ENCODE peak calls at places on chromosomes 2 and 18, in four cellular contexts. G is HepG2, W is K562, X is GM12878. M is an unnamed sample.

GRCh38 chr2:150075831-150076230 is 411.6 kb downstream of the RND3 start:
- DNase-seq in G (no peak), W (no peak), X (no peak), M (no peak)

GRCh38 chr2:62304429-62305417 is 108.8 kb downstream of the B3GNT2 start:
- DNase-seq in G (peak), W (peak), X (peak), M (peak)

GRCh38 chr2:110747522-110748488 is 15.4 kb downstream of the ACOXL start:
- DNase-seq in G (no peak), W (no peak), X (no peak), M (no peak)

GRCh38 chr2:72024451-72025175 is 123.0 kb downstream of the CYP26B1 start:
- DNase-seq in G (no peak), W (peak), X (no peak), M (no peak)

GRCh38 chr18:10304853-10305252 is 149.6 kb upstream of the APCDD1 start:
- DNase-seq in G (no peak), W (no peak), X (no peak), M (no peak)

GRCh38 chr2:95052804-95053535 is 27.5 kb downstream of the MAL start:
- DNase-seq in G (no peak), W (no peak), X (no peak), M (no peak)

GRCh38 chr18:74290831-74291770 is 662 bp downstream of the CYB5A start:
- DNase-seq in G (peak), W (no peak), X (no peak), M (peak)

GRCh38 chr2:24855703-24856102 is 62.5 kb downstream of the CENPO start:
- DNase-seq in G (no peak), W (no peak), X (no peak), M (no peak)

GRCh38 chr2:105865222-105865913 is 120.7 kb downstream of the NCK2 start:
- DNase-seq in G (no peak), W (no peak), X (no peak), M (no peak)

GRCh38 chr18:26415041-26415440 is 133.3 kb downstream of the KCTD1 start:
- DNase-seq in G (no peak), W (no peak), X (no peak), M (no peak)

GRCh38 chr18:25535495-25535894 is 183.5 kb upstream of the ZNF521 start:
- DNase-seq in G (no peak), W (no peak), X (no peak), M (no peak)

GRCh38 chr2:20618886-20619521 is 31.9 kb downstream of the HS1BP3 start:
- DNase-seq in G (no peak), W (no peak), X (no peak), M (no peak)
- TF ChIP-seq REST in G (no peak), W (no peak), X (no peak), M (no peak)

GRCh38 chr18:36295880-36296301 is 1.6 kb upstream of the FHOD3 start:
- DNase-seq in G (no peak), W (no peak), X (no peak), M (no peak)

GRCh38 chr18:36297419-36298112 is at the start of gene FHOD3:
- DNase-seq in G (no peak), W (peak), X (no peak), M (no peak)

GRCh38 chr18:36295214-36295613 is 2.3 kb upstream of the FHOD3 start:
- DNase-seq in G (no peak), W (no peak), X (no peak), M (no peak)

GRCh38 chr18:36298113-36298701 is 694 bp downstream of the FHOD3 start:
- DNase-seq in G (no peak), W (no peak), X (no peak), M (no peak)

DNA sequence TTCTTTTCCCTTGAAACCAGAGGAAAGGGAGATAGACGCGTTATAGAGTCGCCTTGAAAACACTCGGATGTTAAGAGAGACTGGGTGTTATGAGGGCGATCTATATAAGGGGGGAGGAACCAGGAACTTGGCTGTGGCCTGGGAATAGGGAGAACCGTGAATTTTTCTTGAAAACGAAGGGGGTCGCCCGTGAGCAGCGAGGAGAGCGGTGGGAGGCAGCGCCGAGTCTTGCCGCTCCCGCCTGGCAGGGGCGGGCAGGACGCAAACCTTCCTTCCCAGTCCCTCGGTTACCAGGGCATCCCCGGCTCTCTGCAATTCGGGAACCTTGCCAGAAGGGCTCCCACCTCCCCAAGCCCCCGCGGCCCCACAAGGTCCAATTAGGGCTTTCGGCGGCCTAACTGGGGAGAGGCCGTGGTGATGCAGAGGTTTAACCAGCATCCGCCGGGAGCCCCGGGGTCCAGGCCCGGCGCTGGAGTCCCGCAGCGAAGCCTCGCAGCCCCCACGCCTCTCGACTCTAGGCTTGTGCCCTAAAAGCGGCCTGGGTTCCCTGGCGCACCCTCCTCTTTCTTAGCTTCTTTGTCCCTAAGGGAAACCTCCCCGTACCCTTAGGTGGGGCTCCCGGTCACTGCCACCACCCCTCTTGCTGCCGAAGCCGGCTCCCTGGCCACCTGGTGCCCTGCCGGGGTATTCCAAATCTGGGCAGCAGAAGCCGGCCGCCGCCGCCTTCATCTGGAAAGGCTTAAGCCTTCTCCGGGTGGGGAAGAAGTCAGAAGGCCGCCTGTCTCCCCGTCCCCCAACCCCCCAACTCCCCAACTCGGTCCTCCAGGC is 708 bp upstream of the FHOD3 start:
- DNase-seq in G (peak), W (peak), X (no peak), M (peak)
- TF ChIP-seq SP1 in G (no peak), W (no peak), X (no peak), M (no peak)

GRCh38 chr2:102803897-102804217 is 42.0 kb downstream of the TMEM182 start:
- DNase-seq in G (no peak), W (no peak), X (no peak), M (no peak)

GRCh38 chr2:102801098-102801718 is 39.4 kb downstream of the TMEM182 start:
- DNase-seq in G (no peak), W (peak), X (no peak), M (peak)

GRCh38 chr2:102801858-102802699 is 40.2 kb downstream of the TMEM182 start:
- DNase-seq in G (peak), W (no peak), X (no peak), M (no peak)

GRCh38 chr2:102806250-102806837 is 44.5 kb downstream of the TMEM182 start:
- DNase-seq in G (peak), W (peak), X (no peak), M (peak)

GRCh38 chr2:102803041-102803896 is 41.4 kb downstream of the TMEM182 start:
- DNase-seq in G (peak), W (no peak), X (no peak), M (no peak)
- TF ChIP-seq EZH2 in G (no peak), W (no peak), X (no peak), M (no peak)

DNA sequence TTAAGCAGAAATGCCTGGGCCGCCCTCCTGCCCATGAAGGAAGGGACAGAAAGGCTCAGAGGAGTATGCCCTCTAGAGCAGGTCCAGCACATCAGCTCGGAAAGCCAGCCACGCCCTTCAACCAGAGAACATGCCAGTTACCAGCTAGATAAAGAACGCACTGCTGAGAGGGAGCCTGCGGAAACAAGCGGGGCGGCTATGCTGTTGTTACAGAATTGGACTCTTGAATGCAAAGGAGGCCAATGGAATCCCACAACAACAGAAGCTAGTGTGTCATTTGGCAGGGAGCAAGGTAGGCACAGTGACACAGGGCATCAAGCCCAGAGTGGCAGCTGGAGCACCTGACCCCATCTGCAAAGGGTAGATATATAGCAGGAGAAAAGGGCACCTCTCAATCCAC is 242.9 kb upstream of the ID2 start:
- DNase-seq in G (no peak), W (no peak), X (no peak), M (no peak)
- TF ChIP-seq REST in G (no peak), W (no peak), X (no peak), M (no peak)